ENCODE peak calls at places on chromosomes 5 and 9, in ten cellular contexts. X is uterus, D is right atrium auricular region, C is heart right ventricle, V is A549, W is H1, P is adrenal gland, Y is body of pancreas, G is lower lobe of right lung, L is breast epithelium. N is an unnamed sample.

GRCh38 chr5:132363431-132364112 is 5.9 kb upstream of the SLC22A5 start:
- DNase-seq in G (no peak), V (peak; percentile 90), L (no peak), Y (peak; percentile 43), W (no peak), P (peak; percentile 86), D (peak; percentile 84), X (no peak), C (no peak), N (peak; percentile 88)

GRCh38 chr5:135007305-135007704 is 26.7 kb downstream of the PITX1 start:
- DNase-seq in C (no peak), W (no peak), P (no peak), D (no peak), Y (no peak), G (no peak), V (no peak), L (no peak), X (no peak), N (no peak)

GRCh38 chr9:14670718-14671117 is 22.5 kb downstream of the ZDHHC21 start:
- DNase-seq in G (no peak), Y (no peak), P (no peak), X (no peak), D (no peak), L (no peak), V (no peak), C (no peak), W (no peak), N (no peak)

GRCh38 chr5:115459844-115460243 is 84.7 kb downstream of the FEM1C start:
- DNase-seq in D (no peak), P (no peak), L (no peak), W (no peak), Y (no peak), V (no peak), X (no peak), C (no peak), G (no peak), N (no peak)

GRCh38 chr5:11931638-11932037 is 27.4 kb upstream of the CTNND2 start:
- DNase-seq in C (no peak), G (no peak), X (no peak), W (no peak), L (no peak), Y (no peak), P (no peak), D (no peak), V (no peak), N (no peak)

GRCh38 chr5:110335361-110336046 is 391.0 kb downstream of the TMEM232 start:
- DNase-seq in D (no peak), C (no peak), X (no peak), V (no peak), P (no peak), W (no peak), Y (no peak), L (no peak), G (no peak), N (no peak)

GRCh38 chr9:79809931-79810330 is 238.2 kb downstream of the TLE4 start:
- DNase-seq in G (no peak), V (no peak), W (no peak), L (no peak), P (no peak), Y (no peak), X (no peak), D (no peak), C (no peak), N (no peak)

GRCh38 chr9:107438211-107439030 is 51.1 kb downstream of the KLF4 start:
- DNase-seq in P (no peak), L (no peak), D (no peak), W (peak; percentile 61), V (no peak), Y (no peak), G (no peak), X (no peak), C (no peak), N (no peak)

GRCh38 chr5:95081500-95082355 is 203.2 kb downstream of the MCTP1 start:
- DNase-seq in V (peak; percentile 82), W (no peak), G (peak; percentile 73), D (no peak), P (peak; percentile 21), L (no peak), X (no peak), C (peak; percentile 29), Y (peak; percentile 50), N (no peak)

GRCh38 chr9:117715411-117715989 is 11.3 kb downstream of the TLR4 start:
- DNase-seq in D (no peak), X (no peak), C (no peak), W (no peak), P (no peak), Y (no peak), L (no peak), G (no peak), V (no peak), N (no peak)

GRCh38 chr5:16957305-16958165 is 21.4 kb upstream of the MYO10 start:
- DNase-seq in X (no peak), G (no peak), V (no peak), W (no peak), Y (no peak), C (no peak), D (no peak), L (no peak), P (no peak), N (peak; percentile 78)

GRCh38 chr5:172007795-172008465 is 1.5 kb upstream of the FBXW11 start:
- DNase-seq in G (no peak), C (no peak), P (no peak), Y (no peak), W (no peak), V (no peak), L (no peak), D (no peak), X (no peak), N (no peak)

GRCh38 chr5:66230551-66230950 is 86.5 kb downstream of the SREK1 start:
- DNase-seq in C (no peak), L (no peak), X (no peak), W (no peak), Y (no peak), D (no peak), V (no peak), G (no peak), P (no peak), N (no peak)

GRCh38 chr5:53884411-53884810 is 324.0 kb downstream of the NDUFS4 start:
- DNase-seq in X (no peak), Y (no peak), L (no peak), W (no peak), P (no peak), V (no peak), D (no peak), C (no peak), G (no peak), N (no peak)

DNA sequence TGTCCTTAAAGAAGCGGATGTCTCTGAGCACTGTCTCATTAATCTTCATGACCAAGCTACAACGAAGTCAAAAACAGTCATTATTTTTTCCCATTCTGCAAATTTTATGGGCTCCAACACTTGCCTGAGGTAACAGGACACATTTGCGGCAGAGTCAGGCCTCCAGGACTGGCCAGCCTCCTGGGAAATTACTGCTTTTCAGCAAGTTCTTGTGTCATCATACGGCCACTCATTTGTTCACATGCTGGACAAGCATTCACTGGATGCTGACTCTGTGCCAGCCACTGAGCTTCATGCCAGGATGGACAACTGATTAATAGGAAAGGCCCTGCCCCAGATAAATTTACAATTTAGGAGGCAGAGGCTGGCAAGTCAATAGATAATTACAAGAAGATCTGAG is 305.7 kb downstream of the ACTL7B start:
- DNase-seq in D (no peak), V (no peak), X (no peak), G (no peak), C (peak; percentile 13), W (no peak), P (peak; percentile 69), Y (no peak), L (no peak), N (no peak)
- H3K27ac ChIP-seq in D (no peak overlapping the region), V (no peak overlapping the region), X (no peak overlapping the region), G (no peak overlapping the region), C (no peak overlapping the region), W (no peak overlapping the region), P (no peak overlapping the region), Y (no peak overlapping the region), L (peak overlapping the region; percentile 58), N (peak overlapping the region; percentile 90)

DNA sequence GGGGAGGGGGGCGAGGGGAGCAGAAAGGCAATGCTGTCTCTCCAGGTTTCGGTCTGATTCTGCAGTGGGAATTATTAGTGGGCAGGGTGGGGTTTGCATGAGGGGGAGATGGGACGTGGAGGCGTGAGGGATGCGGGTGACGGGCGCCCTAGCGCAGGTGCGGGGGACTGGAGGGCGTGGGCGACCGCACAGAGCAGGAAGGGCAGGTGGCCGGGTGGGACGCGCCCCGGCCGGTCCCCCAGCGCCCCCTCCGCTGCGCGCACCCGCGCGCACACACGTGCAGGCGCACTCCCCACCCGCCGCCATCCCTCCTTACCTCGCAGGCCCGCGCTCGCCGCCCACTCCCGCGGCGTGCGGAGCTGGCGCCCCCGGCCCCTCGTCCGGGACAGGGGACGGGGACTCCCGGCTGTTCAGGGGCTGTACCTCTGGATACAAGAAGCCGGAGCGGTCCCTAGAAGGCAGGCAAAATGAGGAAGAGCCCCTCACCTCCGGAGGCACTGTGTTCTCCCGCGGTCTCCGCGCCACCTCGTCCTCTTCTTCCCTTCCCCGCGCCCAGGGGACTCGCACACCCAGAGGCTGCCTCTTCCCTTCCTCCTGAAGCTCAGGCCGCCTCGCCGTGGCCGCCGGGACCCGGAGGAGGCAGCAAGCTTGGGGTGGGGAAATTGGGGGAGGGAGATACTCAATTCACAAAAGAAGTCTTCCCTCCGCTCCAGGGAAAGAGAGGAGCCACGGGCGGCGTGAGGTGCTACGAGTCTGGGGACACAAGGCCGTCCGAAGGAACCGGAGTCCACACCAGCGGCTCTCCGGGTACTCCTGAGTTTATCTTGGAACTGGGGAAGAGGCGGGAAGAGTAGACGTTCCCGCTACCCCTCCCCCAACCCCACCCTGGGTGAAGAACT is 1.3 kb upstream of the GABRB2 start:
- DNase-seq in V (peak; percentile 1), D (no peak), Y (no peak), W (peak; percentile 61), G (no peak), X (no peak), L (no peak), C (no peak), P (no peak), N (no peak)
- H3K4me3 ChIP-seq in V (peak overlapping the region; percentile 40), D (peak overlapping the region; percentile 18), Y (peak overlapping the region; percentile 36), W (peak overlapping the region; percentile 52), G (peak overlapping the region; percentile 52), X (peak overlapping the region; percentile 5), L (peak overlapping the region; percentile 46), C (peak overlapping the region; percentile 48), P (peak overlapping the region; percentile 55), N (no peak overlapping the region)

DNA sequence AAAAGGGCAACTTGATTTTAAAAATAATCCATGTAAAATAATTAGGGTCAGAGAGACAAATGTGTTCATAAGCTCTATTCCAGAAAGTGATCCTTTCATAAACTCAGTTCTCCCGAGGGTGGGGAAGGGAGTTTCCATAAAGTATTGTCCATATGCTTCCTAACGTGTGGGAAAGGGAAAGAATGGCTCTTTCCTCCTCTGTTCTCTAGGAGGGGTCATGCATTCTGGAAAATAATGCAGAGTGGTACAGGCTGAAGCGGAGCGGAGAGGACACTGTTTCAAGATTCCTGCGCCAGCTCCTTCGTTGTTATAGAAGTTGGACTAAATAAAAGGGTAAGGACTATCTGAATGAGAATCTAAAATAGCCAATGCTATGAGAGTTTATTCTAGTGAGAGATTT is 166.8 kb upstream of the MPDZ start:
- DNase-seq in C (no peak), V (no peak), W (no peak), D (no peak), L (no peak), X (no peak), P (no peak), G (no peak), Y (no peak), N (no peak)
- H3K27ac ChIP-seq in C (peak overlapping the region; percentile 79), V (no peak overlapping the region), W (no peak overlapping the region), D (peak overlapping the region; percentile 64), L (peak overlapping the region; percentile 66), X (no peak overlapping the region), P (no peak overlapping the region), G (no peak overlapping the region), Y (no peak overlapping the region), N (no peak overlapping the region)

GRCh38 chr9:123326662-123327093 is 29.3 kb upstream of the CRB2 start:
- DNase-seq in W (no peak), C (no peak), L (no peak), Y (peak; percentile 37), X (no peak), V (no peak), G (peak; percentile 61), D (no peak), P (no peak), N (no peak)
- H3K4me3 ChIP-seq in W (no peak overlapping the region), C (no peak overlapping the region), L (peak overlapping the region; percentile 14), Y (no peak overlapping the region), X (no peak overlapping the region), V (no peak overlapping the region), G (peak overlapping the region; percentile 16), D (no peak overlapping the region), P (no peak overlapping the region), N (no peak overlapping the region)

N was measured in RWPE2.